ENCODE peak calls at places on chromosomes 6 and 20, in eight cellular contexts. W is NCI-H524 treated with DMSO at 0.1 percent for 48 hours; F is G401; I is activated CD4-positive, alpha-beta T cell treated with anti-CD3 and anti-CD28 coated beads, Interleukin-2, amount 50 U/mL, for 4 hours; J is EL; U is amniotic stem cell; K is AG08396; L is NCI-H526. T is an unnamed sample.

GRCh38 chr20:58649288-58650180 is 1.5 kb upstream of the STX16 start:
- DNase-seq in K (no peak), I (no peak), J (peak), W (no peak), U (no peak), L (peak), F (no peak), T (peak)

GRCh38 chr20:34703573-34704176 is 469 bp upstream of the TP53INP2 start:
- DNase-seq in F (no peak), W (no peak), K (no peak), U (no peak), L (peak), J (peak), I (no peak), T (peak)

GRCh38 chr6:126351960-126352359 is 12.0 kb downstream of the CENPW start:
- DNase-seq in U (no peak), K (no peak), J (no peak), F (no peak), I (no peak), L (no peak), W (no peak), T (no peak)

GRCh38 chr20:58661298-58662141 is 10.4 kb downstream of the STX16 start:
- DNase-seq in F (no peak), K (no peak), I (peak), W (no peak), U (no peak), L (no peak), J (no peak), T (no peak)

GRCh38 chr20:2692886-2693285 is 306 bp downstream of the EBF4 start:
- DNase-seq in J (no peak), F (no peak), W (no peak), U (no peak), L (peak), K (no peak), I (no peak), T (peak)

GRCh38 chr6:42452171-42453026 is 673 bp upstream of the TRERF1 start:
- DNase-seq in L (peak), W (no peak), K (peak), U (peak), J (peak), F (peak), I (peak), T (peak)

GRCh38 chr6:113713665-113714064 is 143.5 kb upstream of the MARCKS start:
- DNase-seq in J (no peak), U (no peak), W (no peak), I (no peak), K (no peak), F (no peak), L (no peak), T (no peak)

GRCh38 chr6:9195322-9195721 is 760.0 kb upstream of the SLC35B3 start:
- DNase-seq in W (no peak), U (no peak), F (no peak), K (no peak), L (no peak), I (no peak), J (no peak), T (no peak)

GRCh38 chr20:36744764-36745191 is 1.1 kb downstream of the NDRG3 start:
- DNase-seq in K (peak), L (peak), F (peak), U (no peak), W (no peak), I (no peak), J (peak), T (peak)

GRCh38 chr6:82013561-82014275 is 233.8 kb downstream of the IBTK start:
- DNase-seq in I (no peak), L (no peak), W (peak), F (no peak), K (no peak), U (peak), J (peak), T (peak)

GRCh38 chr20:1322511-1323245 is 6.3 kb downstream of the SDCBP2 start:
- DNase-seq in L (no peak), F (no peak), U (peak), K (peak), W (no peak), J (peak), I (no peak), T (peak)

GRCh38 chr6:153058909-153059308 is 56.4 kb upstream of the MTRF1L start:
- DNase-seq in K (no peak), J (no peak), U (no peak), I (no peak), W (no peak), F (no peak), L (no peak), T (peak)

GRCh38 chr6:39889229-39889628 is 45.0 kb downstream of the MOCS1 start:
- DNase-seq in J (no peak), F (no peak), L (no peak), U (no peak), K (no peak), W (no peak), I (no peak), T (no peak)

GRCh38 chr20:62156592-62157386 is 13.2 kb downstream of the SS18L1 start:
- DNase-seq in L (peak), J (peak), F (peak), U (no peak), I (peak), W (no peak), K (peak), T (peak)

GRCh38 chr6:44401138-44401537 is 13.6 kb downstream of the CDC5L start:
- DNase-seq in W (no peak), U (no peak), K (no peak), L (no peak), J (peak), F (no peak), I (no peak), T (no peak)

GRCh38 chr6:39128832-39129231 is 13.8 kb upstream of the SAYSD1 start:
- DNase-seq in K (no peak), I (no peak), U (no peak), L (no peak), W (no peak), J (no peak), F (no peak), T (no peak)

GRCh38 chr6:42511803-42512422 is 51.9 kb upstream of the UBR2 start:
- DNase-seq in U (no peak), L (no peak), F (no peak), W (no peak), J (peak), K (peak), I (no peak), T (peak)

GRCh38 chr20:41287327-41287726 is 30.2 kb downstream of the ZHX3 start:
- DNase-seq in W (no peak), I (no peak), J (peak), K (peak), L (no peak), U (peak), F (no peak), T (peak)

GRCh38 chr6:32153252-32153834 is 598 bp upstream of the PPT2 start:
- DNase-seq in J (peak), U (peak), K (no peak), F (no peak), W (peak), I (no peak), L (peak), T (peak)

GRCh38 chr20:44089987-44090674 is 96.9 kb downstream of the JPH2 start:
- DNase-seq in I (no peak), K (peak), F (no peak), L (peak), U (no peak), J (peak), W (peak), T (peak)

GRCh38 chr6:108294297-108294786 is 512 bp upstream of the AFG1L start:
- DNase-seq in F (no peak), J (no peak), U (no peak), L (peak), K (no peak), I (no peak), W (no peak), T (no peak)

GRCh38 chr6:41470341-41471063 is 75.7 kb upstream of the FOXP4 start:
- DNase-seq in I (no peak), L (no peak), F (no peak), J (peak), W (no peak), U (no peak), K (no peak), T (peak)

GRCh38 chr6:13273931-13274706 is 54.2 kb downstream of the TBC1D7 start:
- DNase-seq in L (no peak), F (no peak), K (no peak), I (peak), U (no peak), J (no peak), W (no peak), T (no peak)

GRCh38 chr6:149450679-149451360 is 34.0 kb downstream of the ZC3H12D start:
- DNase-seq in F (peak), J (peak), I (no peak), L (peak), W (no peak), K (peak), U (no peak), T (peak)

GRCh38 chr6:52009736-52010135 is 77.7 kb downstream of the PKHD1 start:
- DNase-seq in K (no peak), F (no peak), J (no peak), U (no peak), W (no peak), L (no peak), I (no peak), T (peak)

GRCh38 chr20:62202676-62203377 is 17.3 kb downstream of the HRH3 start:
- DNase-seq in W (no peak), F (no peak), I (no peak), J (no peak), K (no peak), U (no peak), L (no peak), T (no peak)

GRCh38 chr6:25922301-25922700 is 8.2 kb downstream of the SLC17A2 start:
- DNase-seq in U (no peak), L (no peak), J (peak), W (no peak), K (no peak), I (no peak), F (no peak), T (no peak)

GRCh38 chr6:75171151-75171550 is 34.7 kb downstream of the COL12A1 start:
- DNase-seq in I (no peak), J (no peak), L (no peak), W (no peak), F (no peak), K (no peak), U (no peak), T (no peak)

GRCh38 chr6:130482645-130483390 is 117.0 kb downstream of the TMEM200A start:
- DNase-seq in J (peak), K (no peak), I (no peak), F (no peak), U (peak), L (no peak), W (no peak), T (no peak)

GRCh38 chr6:169556758-169557505 is 144.9 kb downstream of the WDR27 start:
- DNase-seq in I (no peak), K (no peak), L (peak), U (no peak), W (no peak), J (no peak), F (no peak), T (no peak)

GRCh38 chr6:88374556-88374955 is 208.4 kb upstream of the CNR1 start:
- DNase-seq in K (no peak), U (no peak), J (no peak), W (no peak), F (no peak), L (no peak), I (no peak), T (no peak)

GRCh38 chr6:30213999-30214982 is 1.1 kb upstream of the TRIM26 start:
- DNase-seq in L (peak), K (peak), F (peak), U (peak), W (no peak), I (peak), J (peak), T (peak)

GRCh38 chr6:2684059-2684749 is 66.5 kb downstream of the MYLK4 start:
- DNase-seq in U (no peak), J (peak), L (no peak), W (no peak), K (no peak), F (no peak), I (no peak), T (peak)

T was measured in astrocyte of the hippocampus.